ENCODE peak calls at places on chromosomes 1 and 21, in six cellular contexts. One of them, this sample, is unnamed.

GRCh38 chr1:7587726-7588456 is 183.2 kb upstream of the VAMP3 start:
- DNase-seq in PC-3: no peak
- DNase-seq in MM.1S: no peak
- DNase-seq in endothelial cell of umbilical vein: no peak
- DNase-seq in fibroblast of lung: no peak
- DNase-seq in H1: no peak
- DNase-seq in this sample: peak; percentile 58

GRCh38 chr21:14382486-14382834 is 486 bp downstream of the HSPA13 start:
- DNase-seq in PC-3: peak; percentile 23
- DNase-seq in MM.1S: no peak
- DNase-seq in endothelial cell of umbilical vein: no peak
- DNase-seq in fibroblast of lung: peak; percentile 26
- DNase-seq in H1: no peak
- DNase-seq in this sample: no peak

GRCh38 chr1:217889401-217889800 is 258.3 kb downstream of the SPATA17 start:
- DNase-seq in PC-3: peak; percentile 78
- DNase-seq in MM.1S: no peak
- DNase-seq in endothelial cell of umbilical vein: no peak
- DNase-seq in fibroblast of lung: no peak
- DNase-seq in H1: peak; percentile 86
- DNase-seq in this sample: no peak

GRCh38 chr1:118866330-118866729 is 121.8 kb downstream of the TBX15 start:
- DNase-seq in PC-3: no peak
- DNase-seq in MM.1S: no peak
- DNase-seq in endothelial cell of umbilical vein: no peak
- DNase-seq in fibroblast of lung: no peak
- DNase-seq in H1: no peak
- DNase-seq in this sample: no peak

GRCh38 chr1:108107658-108108057 is 92.5 kb downstream of the SLC25A24 start:
- DNase-seq in PC-3: peak; percentile 87
- DNase-seq in MM.1S: no peak
- DNase-seq in endothelial cell of umbilical vein: no peak
- DNase-seq in fibroblast of lung: peak; percentile 14
- DNase-seq in H1: no peak
- DNase-seq in this sample: no peak

GRCh38 chr1:154595621-154596020 is 12.4 kb downstream of the ADAR start:
- DNase-seq in PC-3: peak; percentile 78
- DNase-seq in MM.1S: no peak
- DNase-seq in endothelial cell of umbilical vein: no peak
- DNase-seq in fibroblast of lung: peak; percentile 58
- DNase-seq in H1: no peak
- DNase-seq in this sample: no peak

GRCh38 chr1:41348394-41348793 is 12.8 kb upstream of the FOXO6 start:
- DNase-seq in PC-3: no peak
- DNase-seq in MM.1S: no peak
- DNase-seq in endothelial cell of umbilical vein: no peak
- DNase-seq in fibroblast of lung: no peak
- DNase-seq in H1: peak; percentile 13
- DNase-seq in this sample: no peak

GRCh38 chr1:115671176-115672062 is 29.6 kb downstream of the VANGL1 start:
- DNase-seq in PC-3: peak; percentile 86
- DNase-seq in MM.1S: no peak
- DNase-seq in endothelial cell of umbilical vein: no peak
- DNase-seq in fibroblast of lung: peak; percentile 80
- DNase-seq in H1: no peak
- DNase-seq in this sample: no peak

GRCh38 chr1:67404212-67404620 is 26.0 kb downstream of the SERBP1 start:
- DNase-seq in PC-3: no peak
- DNase-seq in MM.1S: no peak
- DNase-seq in endothelial cell of umbilical vein: no peak
- DNase-seq in fibroblast of lung: peak; percentile 52
- DNase-seq in H1: no peak
- DNase-seq in this sample: no peak

GRCh38 chr1:223197923-223198627 is 55.0 kb upstream of the TLR5 start:
- DNase-seq in PC-3: peak; percentile 38
- DNase-seq in MM.1S: no peak
- DNase-seq in endothelial cell of umbilical vein: no peak
- DNase-seq in fibroblast of lung: peak; percentile 48
- DNase-seq in H1: no peak
- DNase-seq in this sample: no peak

GRCh38 chr1:95614197-95614596 is 380.2 kb downstream of the RWDD3 start:
- DNase-seq in PC-3: no peak
- DNase-seq in MM.1S: no peak
- DNase-seq in endothelial cell of umbilical vein: no peak
- DNase-seq in fibroblast of lung: no peak
- DNase-seq in H1: no peak
- DNase-seq in this sample: no peak

GRCh38 chr1:22114083-22115012 is 28.5 kb downstream of the WNT4 start:
- DNase-seq in PC-3: no peak
- DNase-seq in MM.1S: no peak
- DNase-seq in endothelial cell of umbilical vein: peak; percentile 93
- DNase-seq in fibroblast of lung: peak; percentile 88
- DNase-seq in H1: peak; percentile 54
- DNase-seq in this sample: peak; percentile 82

DNA sequence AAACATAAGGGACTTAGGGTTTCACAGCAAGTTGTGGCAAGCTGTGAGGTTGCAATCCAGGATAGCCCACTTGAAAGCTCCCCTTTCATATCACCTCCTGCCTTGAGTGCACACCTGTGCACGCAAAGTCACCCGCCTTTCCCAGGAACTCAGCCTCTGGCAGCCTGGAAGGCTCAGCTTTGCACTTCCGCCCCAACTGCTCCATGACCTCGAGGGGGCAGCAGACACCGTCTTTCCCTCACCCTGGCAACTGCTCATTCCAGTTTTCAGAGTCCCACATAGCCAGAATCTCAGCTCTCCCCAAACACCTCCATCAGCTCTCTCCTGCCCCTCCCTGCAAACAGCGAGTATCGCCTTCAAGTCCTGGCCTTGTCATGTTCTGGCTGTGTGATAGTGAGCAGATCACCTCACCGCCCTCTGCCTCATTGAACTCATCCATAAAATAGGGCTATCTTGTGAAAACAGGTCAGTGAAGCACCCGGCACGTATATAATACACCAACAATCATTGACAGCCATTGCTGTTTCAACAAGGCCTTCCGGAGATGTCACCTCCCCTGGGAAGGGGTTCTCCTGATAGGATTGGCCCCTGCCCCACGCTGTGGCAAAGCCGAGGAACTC is 32.2 kb upstream of the EPB41 start:
- DNase-seq in PC-3: peak; percentile 95
- DNase-seq in MM.1S: peak; percentile 75
- DNase-seq in endothelial cell of umbilical vein: peak; percentile 84
- DNase-seq in fibroblast of lung: peak; percentile 73
- DNase-seq in H1: peak; percentile 93
- DNase-seq in this sample: peak; percentile 92
- H3K9ac ChIP-seq in PC-3: no peak overlapping the region
- H3K9ac ChIP-seq in MM.1S: peak overlapping the region; percentile 2
- H3K9ac ChIP-seq in endothelial cell of umbilical vein: no peak overlapping the region
- H3K9ac ChIP-seq in fibroblast of lung: no peak overlapping the region
- H3K9ac ChIP-seq in H1: no peak overlapping the region
- H3K9ac ChIP-seq in this sample: no peak overlapping the region

GRCh38 chr1:248737457-248737856 is 18.1 kb downstream of the LYPD8 start:
- DNase-seq in PC-3: no peak
- DNase-seq in MM.1S: no peak
- DNase-seq in endothelial cell of umbilical vein: no peak
- DNase-seq in fibroblast of lung: no peak
- DNase-seq in H1: no peak
- DNase-seq in this sample: no peak

GRCh38 chr1:248736992-248737391 is 18.6 kb downstream of the LYPD8 start:
- DNase-seq in PC-3: no peak
- DNase-seq in MM.1S: no peak
- DNase-seq in endothelial cell of umbilical vein: no peak
- DNase-seq in fibroblast of lung: no peak
- DNase-seq in H1: no peak
- DNase-seq in this sample: no peak

GRCh38 chr1:248739580-248740205 is 15.9 kb downstream of the LYPD8 start:
- DNase-seq in PC-3: no peak
- DNase-seq in MM.1S: peak; percentile 37
- DNase-seq in endothelial cell of umbilical vein: no peak
- DNase-seq in fibroblast of lung: no peak
- DNase-seq in H1: no peak
- DNase-seq in this sample: no peak

DNA sequence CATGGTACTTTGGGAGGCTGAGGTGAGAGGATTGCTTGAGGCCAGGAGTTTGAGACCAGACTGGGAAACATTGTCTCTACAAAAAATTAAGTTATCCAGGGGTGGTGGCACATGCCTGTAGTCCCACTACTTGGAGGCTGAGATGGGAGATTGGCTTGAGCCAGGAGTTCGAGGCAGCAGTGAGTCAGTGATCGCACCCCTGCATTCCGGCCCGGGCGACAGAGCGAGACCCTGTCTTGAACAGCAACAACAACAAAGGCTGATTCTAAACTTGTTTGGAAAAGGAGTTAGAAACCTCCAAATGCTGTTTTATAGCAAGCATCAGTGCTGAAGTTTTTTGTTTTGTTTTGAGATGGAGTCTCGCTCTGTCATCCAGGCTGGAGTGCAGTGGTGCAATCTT is 14.7 kb downstream of the LYPD8 start:
- DNase-seq in PC-3: no peak
- DNase-seq in MM.1S: no peak
- DNase-seq in endothelial cell of umbilical vein: no peak
- DNase-seq in fibroblast of lung: no peak
- DNase-seq in H1: no peak
- DNase-seq in this sample: no peak
- H3K9me3 ChIP-seq in PC-3: no peaks in the 10 kb centered on the region
- H3K9me3 ChIP-seq in MM.1S: no peaks in the 10 kb centered on the region
- H3K9me3 ChIP-seq in endothelial cell of umbilical vein: no peaks in the 10 kb centered on the region
- H3K9me3 ChIP-seq in fibroblast of lung: no peaks in the 10 kb centered on the region
- H3K9me3 ChIP-seq in H1: peaks cover 94% of the 10 kb centered on the region
- H3K9me3 ChIP-seq in this sample: no peaks in the 10 kb centered on the region

DNA sequence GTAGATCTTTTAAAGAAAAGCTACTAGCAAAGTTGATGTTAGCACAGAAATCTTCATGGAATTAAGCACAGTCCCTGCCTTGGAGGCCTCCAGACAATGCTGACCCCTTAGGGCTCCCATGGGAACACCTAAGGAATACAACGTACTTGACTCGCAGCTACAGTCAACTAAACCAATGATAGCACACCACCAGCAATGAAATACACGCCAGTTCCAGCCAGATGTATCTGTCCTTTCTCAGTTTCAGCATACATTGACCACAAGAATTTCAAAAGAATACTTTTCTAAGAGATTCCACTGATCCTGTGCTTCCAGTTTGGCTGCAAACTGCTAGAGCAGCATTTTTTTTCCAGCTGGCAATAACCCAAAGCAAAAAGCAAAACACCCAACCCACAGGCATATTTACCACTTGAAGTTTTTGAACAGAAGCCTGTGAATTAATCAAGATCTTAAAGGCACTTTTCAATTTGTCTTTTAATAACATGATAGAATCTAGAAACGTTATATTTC is 42.8 kb upstream of the KRTAP11-1 start:
- DNase-seq in PC-3: no peak
- DNase-seq in MM.1S: peak; percentile 96
- DNase-seq in endothelial cell of umbilical vein: no peak
- DNase-seq in fibroblast of lung: no peak
- DNase-seq in H1: no peak
- DNase-seq in this sample: no peak
- H3K9ac ChIP-seq in PC-3: no peak overlapping the region
- H3K9ac ChIP-seq in MM.1S: no peak overlapping the region
- H3K9ac ChIP-seq in endothelial cell of umbilical vein: no peak overlapping the region
- H3K9ac ChIP-seq in fibroblast of lung: no peak overlapping the region
- H3K9ac ChIP-seq in H1: no peak overlapping the region
- H3K9ac ChIP-seq in this sample: no peak overlapping the region

GRCh38 chr1:2965676-2966075 is 55.6 kb upstream of the ACTRT2 start:
- DNase-seq in PC-3: no peak
- DNase-seq in MM.1S: no peak
- DNase-seq in endothelial cell of umbilical vein: no peak
- DNase-seq in fibroblast of lung: no peak
- DNase-seq in H1: no peak
- DNase-seq in this sample: peak; percentile 7
- H3K9me3 ChIP-seq in PC-3: peaks cover 4% of the 10 kb centered on the region
- H3K9me3 ChIP-seq in MM.1S: no peaks in the 10 kb centered on the region
- H3K9me3 ChIP-seq in endothelial cell of umbilical vein: no peaks in the 10 kb centered on the region
- H3K9me3 ChIP-seq in fibroblast of lung: no peaks in the 10 kb centered on the region
- H3K9me3 ChIP-seq in H1: peaks cover 99% of the 10 kb centered on the region
- H3K9me3 ChIP-seq in this sample: no peaks in the 10 kb centered on the region

DNA sequence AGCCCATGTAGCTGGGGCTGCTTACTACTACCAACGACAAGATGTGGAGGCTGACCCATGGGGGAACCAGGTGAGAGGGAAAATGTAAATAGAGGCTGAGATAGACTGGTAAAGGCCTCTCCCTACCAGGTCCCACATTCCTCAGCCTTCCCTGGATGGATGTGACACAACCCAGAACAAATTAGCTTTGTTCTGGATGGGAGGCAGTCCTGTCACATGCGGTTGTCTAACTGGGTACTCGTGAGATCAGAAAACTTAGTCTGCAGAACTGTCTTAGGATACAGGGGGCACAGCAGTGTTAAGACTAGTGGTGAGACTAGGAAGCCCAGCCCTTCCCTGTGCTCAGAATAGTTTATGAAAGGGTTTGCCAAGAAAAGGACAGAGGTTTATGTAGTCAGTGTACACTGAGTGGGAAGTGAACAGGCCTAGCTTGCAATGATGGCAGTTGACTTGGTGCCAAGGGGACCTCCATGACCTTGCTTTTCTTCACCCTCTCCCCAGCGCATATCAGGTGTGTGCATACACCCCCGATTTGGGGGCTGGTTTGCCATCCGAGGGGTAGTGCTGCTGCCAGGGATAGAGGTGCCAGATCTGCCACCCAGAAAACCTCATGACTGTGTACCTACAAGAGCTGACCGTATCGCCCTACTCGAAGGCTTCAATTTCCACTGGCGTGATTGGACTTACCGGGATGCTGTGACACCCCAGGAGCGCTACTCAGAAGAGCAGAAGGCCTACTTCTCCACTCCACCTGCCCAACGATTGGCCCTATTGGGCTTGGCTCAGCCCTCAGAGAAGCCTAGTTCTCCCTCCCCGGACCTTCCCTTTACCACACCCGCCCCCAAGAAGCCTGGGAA is 8.4 kb downstream of the MMACHC start:
- DNase-seq in PC-3: no peak
- DNase-seq in MM.1S: no peak
- DNase-seq in endothelial cell of umbilical vein: no peak
- DNase-seq in fibroblast of lung: no peak
- DNase-seq in H1: peak; percentile 57
- DNase-seq in this sample: no peak
- H3K9ac ChIP-seq in PC-3: no peak overlapping the region
- H3K9ac ChIP-seq in MM.1S: no peak overlapping the region
- H3K9ac ChIP-seq in endothelial cell of umbilical vein: no peak overlapping the region
- H3K9ac ChIP-seq in fibroblast of lung: no peak overlapping the region
- H3K9ac ChIP-seq in H1: no peak overlapping the region
- H3K9ac ChIP-seq in this sample: no peak overlapping the region

GRCh38 chr21:38221594-38221993 is 35.2 kb upstream of the KCNJ15 start:
- DNase-seq in PC-3: no peak
- DNase-seq in MM.1S: no peak
- DNase-seq in endothelial cell of umbilical vein: no peak
- DNase-seq in fibroblast of lung: no peak
- DNase-seq in H1: no peak
- DNase-seq in this sample: no peak

GRCh38 chr21:38220270-38220737 is 36.5 kb upstream of the KCNJ15 start:
- DNase-seq in PC-3: no peak
- DNase-seq in MM.1S: no peak
- DNase-seq in endothelial cell of umbilical vein: no peak
- DNase-seq in fibroblast of lung: no peak
- DNase-seq in H1: no peak
- DNase-seq in this sample: no peak

GRCh38 chr21:38227401-38227800 is 29.4 kb upstream of the KCNJ15 start:
- DNase-seq in PC-3: no peak
- DNase-seq in MM.1S: no peak
- DNase-seq in endothelial cell of umbilical vein: no peak
- DNase-seq in fibroblast of lung: no peak
- DNase-seq in H1: no peak
- DNase-seq in this sample: no peak

GRCh38 chr21:38228115-38228514 is 28.7 kb upstream of the KCNJ15 start:
- DNase-seq in PC-3: peak; percentile 64
- DNase-seq in MM.1S: no peak
- DNase-seq in endothelial cell of umbilical vein: no peak
- DNase-seq in fibroblast of lung: no peak
- DNase-seq in H1: peak; percentile 55
- DNase-seq in this sample: no peak

GRCh38 chr21:38223893-38224540 is 32.8 kb upstream of the KCNJ15 start:
- DNase-seq in PC-3: peak; percentile 22
- DNase-seq in MM.1S: no peak
- DNase-seq in endothelial cell of umbilical vein: no peak
- DNase-seq in fibroblast of lung: peak; percentile 40
- DNase-seq in H1: peak; percentile 63
- DNase-seq in this sample: no peak
- H3K9me3 ChIP-seq in PC-3: peaks cover 49% of the 10 kb centered on the region
- H3K9me3 ChIP-seq in MM.1S: no peaks in the 10 kb centered on the region
- H3K9me3 ChIP-seq in endothelial cell of umbilical vein: peaks cover 3% of the 10 kb centered on the region
- H3K9me3 ChIP-seq in fibroblast of lung: no peaks in the 10 kb centered on the region
- H3K9me3 ChIP-seq in H1: peaks cover 58% of the 10 kb centered on the region
- H3K9me3 ChIP-seq in this sample: peaks cover 9% of the 10 kb centered on the region